ENCODE peak calls at places on chromosomes 4 and X, in eight cellular contexts. M, H, I, G, E, F, V and Z are unnamed samples.

GRCh38 chrX:130124577-130124976 is 14.3 kb upstream of the ELF4 start:
- DNase-seq in M (no peak), H (no peak), I (no peak), G (no peak), E (no peak), F (no peak), V (no peak), Z (no peak)

GRCh38 chr4:27010334-27010940 is 149.8 kb downstream of the STIM2 start:
- DNase-seq in M (peak), H (peak), I (peak), G (peak), E (peak), F (peak), V (peak), Z (peak)

GRCh38 chr4:11669156-11669555 is 240.5 kb upstream of the HS3ST1 start:
- DNase-seq in M (no peak), H (no peak), I (no peak), G (no peak), E (no peak), F (no peak), V (no peak), Z (peak)

GRCh38 chr4:52244103-52244772 is 193.1 kb downstream of the SPATA18 start:
- DNase-seq in M (no peak), H (no peak), I (no peak), G (no peak), E (no peak), F (no peak), V (no peak), Z (no peak)

GRCh38 chrX:153925739-153926593 is at the start of gene ARHGAP4:
- DNase-seq in M (no peak), H (no peak), I (peak), G (peak), E (peak), F (no peak), V (no peak), Z (no peak)

GRCh38 chr4:164357957-164358356 is 396.0 kb upstream of the SMIM31 start:
- DNase-seq in M (no peak), H (no peak), I (no peak), G (no peak), E (no peak), F (no peak), V (no peak), Z (no peak)

GRCh38 chrX:9604111-9604907 is 139.5 kb downstream of the TBL1X start:
- DNase-seq in M (peak), H (no peak), I (no peak), G (no peak), E (no peak), F (peak), V (no peak), Z (no peak)

GRCh38 chr4:152778656-152779512 is 646 bp downstream of the TIGD4 start:
- DNase-seq in M (peak), H (peak), I (peak), G (peak), E (no peak), F (peak), V (peak), Z (peak)

GRCh38 chrX:102697506-102697905 is 14.7 kb upstream of the GPRASP2 start:
- DNase-seq in M (no peak), H (no peak), I (no peak), G (no peak), E (no peak), F (no peak), V (no peak), Z (peak)

GRCh38 chrX:23292979-23293651 is 41.5 kb upstream of the PTCHD1 start:
- DNase-seq in M (no peak), H (no peak), I (no peak), G (peak), E (no peak), F (peak), V (no peak), Z (peak)

GRCh38 chr4:182478475-182478874 is 235.3 kb downstream of the TENM3 start:
- DNase-seq in M (no peak), H (peak), I (no peak), G (peak), E (peak), F (no peak), V (peak), Z (peak)

GRCh38 chrX:56802921-56803848 is 74.1 kb downstream of the NBDY start:
- DNase-seq in M (peak), H (no peak), I (peak), G (peak), E (no peak), F (peak), V (peak), Z (peak)

GRCh38 chr4:186554485-186554884 is 882 bp downstream of the MTNR1A start:
- DNase-seq in M (no peak), H (peak), I (no peak), G (no peak), E (no peak), F (no peak), V (no peak), Z (no peak)

GRCh38 chrX:153603131-153603656 is 4.3 kb upstream of the CCNQ start:
- DNase-seq in M (no peak), H (no peak), I (no peak), G (no peak), E (no peak), F (no peak), V (no peak), Z (no peak)

GRCh38 chr4:105022811-105023667 is 123.6 kb upstream of the TET2 start:
- DNase-seq in M (no peak), H (no peak), I (no peak), G (no peak), E (peak), F (no peak), V (no peak), Z (peak)

GRCh38 chr4:146041139-146042004 is 102.7 kb upstream of the ZNF827 start:
- DNase-seq in M (no peak), H (no peak), I (no peak), G (no peak), E (no peak), F (no peak), V (no peak), Z (no peak)

GRCh38 chr4:131644619-131645018 is 1504.5 kb upstream of the PCDH10 start:
- DNase-seq in M (no peak), H (no peak), I (no peak), G (peak), E (no peak), F (no peak), V (no peak), Z (peak)

GRCh38 chrX:140091276-140091886 is 126.1 kb upstream of the CXorf66 start:
- DNase-seq in M (peak), H (no peak), I (no peak), G (peak), E (no peak), F (peak), V (peak), Z (no peak)